ENCODE peak calls at places on chromosomes 13 and 19, in seven cellular contexts. P is HCT116, Y is H1, C is GM12878, Q is SK-N-SH, E is HepG2, Z is K562. D is an unnamed sample.
A peak's percentile ranks its signal among the peaks of the same experiment; 100 is the strongest.

GRCh38 chr13:85241045-85241444 is 558.2 kb downstream of the SLITRK6 start:
- DNase-seq in P (peak; percentile 10), Y (no peak), C (no peak), Q (no peak), E (no peak), Z (no peak), D (no peak)

GRCh38 chr13:93767917-93768422 is 541.4 kb downstream of the GPC6 start:
- DNase-seq in P (no peak), Y (no peak), C (no peak), Q (no peak), E (peak; percentile 74), Z (no peak), D (no peak)

GRCh38 chr13:79674765-79675515 is 194.0 kb downstream of the NDFIP2 start:
- DNase-seq in P (no peak), Y (no peak), C (no peak), Q (no peak), E (no peak), Z (no peak), D (no peak)

GRCh38 chr13:80341771-80342271 is 895 bp upstream of the SPRY2 start:
- DNase-seq in P (no peak), Y (no peak), C (no peak), Q (peak; percentile 80), E (peak; percentile 49), Z (peak; percentile 44), D (no peak)

GRCh38 chr13:98301721-98302120 is 124.7 kb upstream of the RNF113B start:
- DNase-seq in P (no peak), Y (no peak), C (no peak), Q (no peak), E (no peak), Z (no peak), D (peak; percentile 12)

GRCh38 chr13:48126944-48127814 is 32.3 kb upstream of the MED4 start:
- DNase-seq in P (peak; percentile 59), Y (no peak), C (peak; percentile 47), Q (peak; percentile 67), E (peak; percentile 63), Z (peak; percentile 61), D (peak; percentile 72)

GRCh38 chr19:41940443-41941409 is 12.5 kb upstream of the ERFL start:
- DNase-seq in P (no peak), Y (no peak), C (no peak), Q (peak; percentile 69), E (no peak), Z (no peak), D (no peak)

GRCh38 chr13:42660367-42660965 is 86.5 kb downstream of the TNFSF11 start:
- DNase-seq in P (no peak), Y (no peak), C (no peak), Q (no peak), E (no peak), Z (no peak), D (no peak)

GRCh38 chr19:19406878-19407639 is 1.6 kb downstream of the GATAD2A start:
- DNase-seq in P (no peak), Y (no peak), C (no peak), Q (no peak), E (peak; percentile 42), Z (peak; percentile 62), D (peak; percentile 71)

GRCh38 chr19:56193981-56194380 is 3.6 kb downstream of the ZSCAN5B start:
- DNase-seq in P (no peak), Y (no peak), C (no peak), Q (no peak), E (no peak), Z (no peak), D (no peak)

GRCh38 chr19:9498183-9498902 is at the start of gene ZNF560:
- DNase-seq in P (no peak), Y (peak; percentile 49), C (no peak), Q (peak; percentile 56), E (no peak), Z (peak; percentile 0), D (peak; percentile 3)

GRCh38 chr13:31431722-31432137 is 232.0 kb downstream of the B3GLCT start:
- DNase-seq in P (peak; percentile 22), Y (peak; percentile 85), C (no peak), Q (peak; percentile 46), E (peak; percentile 10), Z (peak; percentile 48), D (peak; percentile 11)

GRCh38 chr13:35770756-35771291 is 294.3 kb upstream of the MAB21L1 start:
- DNase-seq in P (no peak), Y (no peak), C (no peak), Q (no peak), E (no peak), Z (no peak), D (no peak)

GRCh38 chr13:35768126-35768525 is 291.6 kb upstream of the MAB21L1 start:
- DNase-seq in P (no peak), Y (no peak), C (no peak), Q (no peak), E (no peak), Z (no peak), D (no peak)

GRCh38 chr13:35769812-35770211 is 293.3 kb upstream of the MAB21L1 start:
- DNase-seq in P (no peak), Y (no peak), C (no peak), Q (no peak), E (no peak), Z (no peak), D (no peak)

GRCh38 chr13:35768551-35768950 is 292.1 kb upstream of the MAB21L1 start:
- DNase-seq in P (no peak), Y (no peak), C (no peak), Q (no peak), E (no peak), Z (no peak), D (no peak)

DNA sequence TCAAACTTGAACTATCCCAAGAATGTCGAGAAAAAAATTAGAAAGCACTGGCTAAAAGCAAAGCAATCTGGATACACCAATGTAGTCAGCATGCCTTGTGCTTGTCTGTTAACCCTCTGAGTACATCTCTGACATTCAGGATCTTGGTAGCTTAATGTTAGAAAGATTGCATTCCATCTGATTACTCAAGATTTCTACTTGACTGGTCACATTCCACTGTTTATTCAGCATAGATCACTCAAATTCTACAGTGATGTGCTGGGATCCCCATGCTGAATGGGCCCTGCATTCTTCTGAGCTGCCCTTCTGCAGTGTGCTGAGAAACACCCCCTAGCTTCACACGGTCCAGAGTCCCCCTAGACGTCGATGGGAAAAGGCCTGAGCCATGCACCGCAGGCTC is 295.4 kb upstream of the MAB21L1 start:
- DNase-seq in P (no peak), Y (no peak), C (no peak), Q (no peak), E (no peak), Z (no peak), D (no peak)
- TF ChIP-seq JUND in P (no peak), Y (no peak), C (no peak), Q (peak; percentile 66), E (no peak), Z (no peak), D (no peak)

GRCh38 chr19:43775299-43775890 is 5.4 kb downstream of the KCNN4 start:
- DNase-seq in P (no peak), Y (no peak), C (no peak), Q (no peak), E (no peak), Z (no peak), D (no peak)

GRCh38 chr19:43776285-43776684 is 4.5 kb downstream of the KCNN4 start:
- DNase-seq in P (no peak), Y (no peak), C (no peak), Q (no peak), E (no peak), Z (peak; percentile 69), D (no peak)

GRCh38 chr19:43773725-43774102 is 7.1 kb downstream of the KCNN4 start:
- DNase-seq in P (no peak), Y (no peak), C (no peak), Q (no peak), E (no peak), Z (peak; percentile 91), D (no peak)

GRCh38 chr19:43777163-43777700 is 3.5 kb downstream of the KCNN4 start:
- DNase-seq in P (no peak), Y (no peak), C (no peak), Q (peak; percentile 69), E (no peak), Z (peak; percentile 78), D (no peak)

GRCh38 chr19:43774103-43774939 is 6.5 kb downstream of the KCNN4 start:
- DNase-seq in P (no peak), Y (peak; percentile 84), C (no peak), Q (peak; percentile 87), E (peak; percentile 63), Z (peak; percentile 98), D (no peak)
- TF ChIP-seq JUND in P (no peak), Y (no peak), C (no peak), Q (no peak), E (no peak), Z (peak; percentile 82), D (no peak)

GRCh38 chr19:2464389-2464788 is 7.6 kb upstream of the LMNB2 start:
- DNase-seq in P (no peak), Y (no peak), C (no peak), Q (no peak), E (no peak), Z (no peak), D (no peak)

GRCh38 chr19:2462635-2463421 is 6.1 kb upstream of the LMNB2 start:
- DNase-seq in P (peak; percentile 97), Y (peak; percentile 93), C (no peak), Q (peak; percentile 84), E (peak; percentile 93), Z (no peak), D (peak; percentile 60)

GRCh38 chr19:2458054-2458453 is 1.3 kb upstream of the LMNB2 start:
- DNase-seq in P (no peak), Y (no peak), C (no peak), Q (no peak), E (peak; percentile 88), Z (no peak), D (no peak)

GRCh38 chr19:2460245-2460644 is 3.5 kb upstream of the LMNB2 start:
- DNase-seq in P (no peak), Y (no peak), C (no peak), Q (no peak), E (no peak), Z (no peak), D (no peak)

DNA sequence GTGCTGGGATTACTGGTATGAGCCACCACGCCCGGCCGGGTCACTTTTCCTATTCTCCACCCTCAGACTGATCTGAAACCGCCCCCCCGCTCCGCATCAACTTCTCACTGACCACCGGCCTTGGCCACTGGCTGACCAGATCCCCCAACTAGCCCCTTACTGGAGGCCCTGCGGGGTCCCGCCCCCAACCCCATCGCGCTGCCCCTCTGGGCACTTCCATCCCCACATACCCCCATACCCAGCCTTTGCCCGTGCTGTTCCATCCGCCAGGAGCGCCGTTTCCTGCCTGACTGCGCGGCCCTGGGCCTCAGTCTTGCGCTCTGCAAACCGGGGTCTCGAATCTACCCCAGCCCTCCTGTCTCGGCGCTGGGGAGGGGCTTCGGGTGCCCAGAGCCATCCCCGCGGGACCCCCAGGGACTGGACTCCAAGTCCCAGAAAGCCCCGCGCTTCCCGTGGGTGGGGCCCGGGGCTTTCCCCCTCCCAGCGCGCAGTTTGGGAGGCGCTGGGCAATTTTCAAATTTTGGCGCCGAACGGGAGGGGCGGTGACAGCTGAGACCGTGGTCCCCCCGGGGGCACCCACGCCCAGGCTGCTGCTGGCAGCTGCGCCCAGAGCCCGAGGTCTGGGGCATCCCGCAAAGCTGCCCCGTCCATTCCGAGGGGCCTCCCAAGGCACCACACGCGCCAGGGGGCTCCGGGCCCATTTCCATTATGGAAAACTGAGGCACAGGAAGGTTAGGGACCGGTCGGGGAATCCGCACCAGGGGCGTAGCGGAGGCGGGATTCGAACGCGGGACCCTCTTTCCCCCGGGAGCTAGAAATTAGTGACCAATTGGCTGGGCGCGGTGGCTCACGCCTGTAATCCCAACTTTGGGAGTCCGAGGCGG is 5.2 kb upstream of the LMNB2 start:
- DNase-seq in P (peak; percentile 60), Y (peak; percentile 82), C (no peak), Q (peak; percentile 92), E (no peak), Z (peak; percentile 24), D (peak; percentile 89)
- TF ChIP-seq JUND in P (no peak), Y (no peak), C (no peak), Q (no peak), E (no peak), Z (no peak), D (no peak)

GRCh38 chr13:51148223-51148951 is 37.3 kb upstream of the C13orf42 start:
- DNase-seq in P (no peak), Y (peak; percentile 82), C (no peak), Q (peak; percentile 27), E (no peak), Z (no peak), D (no peak)
- TF ChIP-seq JUND in P (no peak), Y (no peak), C (no peak), Q (no peak), E (no peak), Z (no peak), D (no peak)

D was measured in T47D.